ENCODE peak calls at places on chromosome 22, in six cellular contexts. Y is stomach, J is GM12891, U is right lobe of liver, Q is Peyer's patch, B is IMR-90. T is an unnamed sample.
A peak's percentile ranks its signal among the peaks of the same experiment; 100 is the strongest.

GRCh38 chr22:29044657-29045176 is 16.9 kb downstream of the C22orf31 start:
- DNase-seq in Q (no peak), U (peak; percentile 64), Y (no peak), J (no peak), B (peak; percentile 87), T (peak; percentile 55)

GRCh38 chr22:31630331-31631329 is 31.4 kb downstream of the PISD start:
- DNase-seq in B (peak; percentile 74), U (peak; percentile 76), Y (peak; percentile 79), Q (peak; percentile 96), J (peak; percentile 90), T (peak; percentile 73)

GRCh38 chr22:50485221-50486131 is 1.2 kb upstream of the MIOX start:
- DNase-seq in Y (peak; percentile 86), B (no peak), Q (no peak), J (no peak), U (peak; percentile 79), T (no peak)

GRCh38 chr22:30763815-30764686 is 69.4 kb downstream of the OSBP2 start:
- DNase-seq in B (peak; percentile 86), J (peak; percentile 42), U (peak; percentile 54), Y (peak; percentile 52), Q (no peak), T (peak; percentile 40)

GRCh38 chr22:45527456-45527855 is 24.8 kb downstream of the FBLN1 start:
- DNase-seq in B (no peak), Q (no peak), J (no peak), Y (no peak), U (no peak), T (no peak)

GRCh38 chr22:36430863-36431262 is 43.1 kb upstream of the MYH9 start:
- DNase-seq in Y (no peak), B (peak; percentile 53), U (no peak), Q (no peak), J (no peak), T (no peak)

GRCh38 chr22:45626198-45626651 is 45.4 kb upstream of the ATXN10 start:
- DNase-seq in J (no peak), Q (no peak), B (no peak), Y (peak; percentile 63), U (no peak), T (no peak)

GRCh38 chr22:18056161-18056666 is 21.6 kb upstream of the PEX26 start:
- DNase-seq in Y (no peak), J (no peak), U (no peak), Q (peak; percentile 48), B (peak; percentile 76), T (peak; percentile 53)

GRCh38 chr22:30275625-30276024 is 9.0 kb upstream of the OSM start:
- DNase-seq in B (no peak), Y (no peak), U (no peak), Q (no peak), J (no peak), T (no peak)

GRCh38 chr22:49971232-49972162 is 10.9 kb downstream of the PIM3 start:
- DNase-seq in Y (peak; percentile 93), U (peak; percentile 97), Q (peak; percentile 68), B (no peak), J (no peak), T (peak; percentile 65)

GRCh38 chr22:37410174-37411055 is 16.9 kb downstream of the ELFN2 start:
- DNase-seq in U (no peak), B (no peak), J (no peak), Q (no peak), Y (no peak), T (no peak)

GRCh38 chr22:45127866-45128265 is 35.9 kb upstream of the NUP50 start:
- DNase-seq in J (no peak), U (no peak), Q (no peak), Y (no peak), B (peak; percentile 75), T (peak; percentile 15)

GRCh38 chr22:20953668-20954500 is 13.2 kb upstream of the AIFM3 start:
- DNase-seq in B (peak; percentile 47), Y (no peak), U (peak; percentile 73), Q (no peak), J (no peak), T (no peak)

GRCh38 chr22:42972592-42973535 is 42.1 kb downstream of the PACSIN2 start:
- DNase-seq in B (no peak), Q (no peak), J (no peak), Y (peak; percentile 57), U (peak; percentile 69), T (no peak)

GRCh38 chr22:38310518-38311330 is 6.5 kb downstream of the CSNK1E start:
- DNase-seq in J (no peak), Y (no peak), Q (no peak), B (no peak), U (no peak), T (no peak)

GRCh38 chr22:39314251-39314971 is 5.0 kb downstream of the RPL3 start:
- DNase-seq in J (no peak), U (no peak), Q (no peak), Y (no peak), B (no peak), T (no peak)

GRCh38 chr22:19717181-19717580 is 2.9 kb downstream of the SEPTIN5 start:
- DNase-seq in Q (no peak), U (no peak), J (no peak), Y (no peak), B (no peak), T (no peak)

GRCh38 chr22:37546436-37547248 is 13.6 kb upstream of the CDC42EP1 start:
- DNase-seq in J (no peak), Y (peak; percentile 87), B (peak; percentile 68), Q (peak; percentile 33), U (peak; percentile 78), T (peak; percentile 49)

GRCh38 chr22:45552580-45553332 is 50.1 kb downstream of the FBLN1 start:
- DNase-seq in Q (no peak), Y (peak; percentile 30), B (peak; percentile 96), J (no peak), U (no peak), T (no peak)

GRCh38 chr22:46084943-46085830 is 65.1 kb upstream of the PPARA start:
- DNase-seq in U (peak; percentile 95), Y (peak; percentile 93), J (no peak), Q (no peak), B (no peak), T (no peak)

GRCh38 chr22:38144025-38144405 is 33.5 kb upstream of the BAIAP2L2 start:
- DNase-seq in Y (no peak), Q (no peak), J (no peak), U (peak; percentile 37), B (no peak), T (no peak)

GRCh38 chr22:36873614-36874308 is 13.0 kb downstream of the NCF4 start:
- DNase-seq in J (peak; percentile 51), Y (peak; percentile 62), B (peak; percentile 45), U (peak; percentile 69), Q (no peak), T (peak; percentile 21)

GRCh38 chr22:20094158-20094807 is 14.2 kb downstream of the DGCR8 start:
- DNase-seq in B (no peak), Y (no peak), J (no peak), Q (no peak), U (peak; percentile 62), T (no peak)

GRCh38 chr22:30694171-30694637 is 470 bp upstream of the OSBP2 start:
- DNase-seq in B (peak; percentile 35), J (no peak), Y (peak; percentile 76), Q (peak; percentile 64), U (peak; percentile 76), T (no peak)

GRCh38 chr22:38967451-38968450 is 10.3 kb downstream of the APOBEC3A start:
- DNase-seq in J (no peak), Y (peak; percentile 41), Q (no peak), U (no peak), B (no peak), T (no peak)

GRCh38 chr22:50270302-50271010 is at the start of gene MAPK11:
- DNase-seq in Y (peak; percentile 75), U (peak; percentile 79), B (peak; percentile 61), Q (peak; percentile 70), J (peak; percentile 73), T (peak; percentile 68)

GRCh38 chr22:42283288-42284229 is 13.1 kb upstream of the TCF20 start:
- DNase-seq in U (no peak), J (no peak), Y (no peak), Q (no peak), B (no peak), T (no peak)

GRCh38 chr22:44037519-44038370 is 13.6 kb downstream of the PARVB start:
- DNase-seq in B (peak; percentile 97), J (no peak), Q (no peak), U (no peak), Y (no peak), T (peak; percentile 86)
- TF ChIP-seq POLR2A in B (no peak), J (no peak), Q (no peak), U (no peak), Y (no peak), T (no peak)

DNA sequence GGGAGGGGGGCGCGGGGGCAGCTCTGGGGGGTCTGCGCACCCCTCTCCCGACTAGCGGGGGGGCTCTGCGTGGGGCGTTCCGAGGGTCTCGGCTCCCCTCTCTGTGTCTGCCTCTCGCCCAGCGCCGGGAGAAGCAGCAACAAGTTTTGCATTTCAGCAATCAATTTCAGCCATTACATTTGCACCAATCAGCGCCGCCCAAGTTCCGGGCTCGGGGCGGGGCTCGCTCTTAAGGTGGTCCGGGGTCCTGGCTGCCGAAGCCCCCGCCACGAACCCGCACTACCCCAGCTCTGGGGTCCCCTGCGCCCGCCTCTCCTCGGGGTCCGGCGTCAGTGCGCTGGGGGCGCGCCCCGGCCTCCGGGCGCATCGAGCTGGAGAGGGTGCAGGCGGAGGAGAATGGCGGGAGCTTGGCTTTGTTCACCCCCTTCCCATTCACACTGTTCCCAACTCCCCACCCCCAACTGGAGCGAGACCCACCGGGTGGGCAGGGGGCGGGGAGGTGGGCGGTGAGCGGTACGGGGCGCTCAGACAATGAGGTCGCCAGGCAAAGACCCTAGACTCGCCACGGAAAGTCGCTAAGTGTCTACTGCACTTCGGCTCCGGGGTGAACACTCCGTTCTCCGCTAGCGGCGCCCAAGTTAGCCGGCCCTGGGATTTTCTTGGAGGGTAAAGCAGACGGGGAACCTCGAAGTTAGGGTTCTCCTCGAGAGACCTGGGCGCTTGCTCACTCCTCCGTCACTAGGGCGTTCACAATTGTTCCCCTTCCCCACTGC is at the start of gene MN1:
- DNase-seq in B (peak; percentile 35), Y (peak; percentile 48), U (peak; percentile 78), Q (peak; percentile 30), J (peak; percentile 45), T (peak; percentile 40)
- TF ChIP-seq POLR2A in B (no peak), Y (no peak), U (no peak), Q (no peak), J (no peak), T (no peak)

DNA sequence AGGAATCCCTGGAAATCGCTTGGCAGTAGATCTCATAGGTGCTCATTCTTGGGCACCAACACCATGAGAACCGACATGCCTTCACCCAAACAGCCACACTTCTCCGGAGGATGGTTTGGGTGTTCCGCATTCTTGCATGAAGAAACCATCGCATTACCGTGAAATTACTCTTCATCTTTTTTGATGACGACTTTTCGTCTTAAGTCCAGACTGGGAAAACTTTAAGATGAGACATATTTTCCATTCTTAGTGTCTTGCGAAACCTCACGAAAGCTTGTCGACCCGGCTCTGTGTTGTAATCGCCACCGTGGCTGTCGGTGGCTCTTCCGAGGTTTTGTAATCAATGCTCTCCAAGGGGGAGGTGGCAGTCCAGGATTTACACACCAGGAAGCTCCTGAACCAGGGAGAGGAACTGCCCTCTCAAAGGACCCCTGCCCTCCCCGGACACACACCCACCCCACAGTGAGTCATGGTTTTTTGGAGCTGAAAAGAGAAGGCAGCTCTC is 1.7 kb downstream of the TOM1 start:
- DNase-seq in U (peak; percentile 85), Y (no peak), B (peak; percentile 96), J (no peak), Q (no peak), T (no peak)
- TF ChIP-seq POLR2A in U (peak; percentile 44), Y (no peak), B (peak; percentile 78), J (no peak), Q (no peak), T (no peak)

GRCh38 chr22:23202812-23203451 is 22.6 kb downstream of the BCR start:
- DNase-seq in U (no peak), J (no peak), Y (no peak), B (no peak), Q (no peak), T (no peak)
- TF ChIP-seq POLR2A in U (no peak), J (no peak), Y (no peak), B (no peak), Q (no peak), T (no peak)

T was measured in H54.